ENCODE peak calls at places on chromosome 21, in ten cellular contexts. B is endothelial cell of umbilical vein, O is psoas muscle, E is colonic mucosa, M is lower leg skin, P is epithelial cell of esophagus, L is omental fat pad, C is AG10803, D is fibroblast of lung, V is foreskin keratinocyte. R is an unnamed sample.

GRCh38 chr21:22201142-22201541 is 1202.9 kb downstream of the NCAM2 start:
- DNase-seq in V (peak; percentile 7), D (no peak), L (no peak), B (no peak), C (no peak), P (no peak), E (no peak), O (no peak), M (no peak), R (no peak)

GRCh38 chr21:23811802-23812201 is 1795.5 kb downstream of the MRPL39 start:
- DNase-seq in O (no peak), M (no peak), V (no peak), D (no peak), P (no peak), E (no peak), C (no peak), B (no peak), L (no peak), R (no peak)

GRCh38 chr21:8993284-8993942 is 1528.0 kb upstream of the TPTE start:
- DNase-seq in C (no peak), P (no peak), O (no peak), D (no peak), B (no peak), L (no peak), E (no peak), M (no peak), V (no peak), R (no peak)

GRCh38 chr21:46324390-46325072 is 575 bp downstream of the PCNT start:
- DNase-seq in D (peak; percentile 80), M (peak; percentile 63), B (peak; percentile 76), P (peak; percentile 87), E (peak; percentile 88), O (peak; percentile 86), C (peak; percentile 78), V (peak; percentile 57), L (peak; percentile 58), R (peak; percentile 95)

GRCh38 chr21:20998456-20998789 is 214 bp downstream of the NCAM2 start:
- DNase-seq in V (no peak), M (no peak), D (no peak), P (no peak), C (no peak), O (no peak), E (no peak), L (no peak), B (peak; percentile 28), R (no peak)

GRCh38 chr21:16011719-16012118 is 281.9 kb downstream of the USP25 start:
- DNase-seq in O (no peak), B (no peak), L (no peak), E (no peak), P (no peak), C (no peak), D (no peak), V (no peak), M (no peak), R (no peak)

GRCh38 chr21:42681296-42682206 is 28.1 kb downstream of the PDE9A start:
- DNase-seq in V (no peak), D (no peak), P (no peak), E (no peak), L (no peak), O (peak; percentile 6), C (no peak), B (no peak), M (no peak), R (no peak)

GRCh38 chr21:42310411-42311001 is 4.7 kb downstream of the TFF3 start:
- DNase-seq in C (no peak), O (no peak), L (no peak), P (no peak), M (no peak), D (no peak), E (peak; percentile 70), V (no peak), B (no peak), R (no peak)

GRCh38 chr21:42219606-42220137 is 732 bp downstream of the ABCG1 start:
- DNase-seq in V (no peak), L (no peak), E (no peak), O (peak; percentile 35), B (no peak), C (no peak), P (no peak), M (no peak), D (no peak), R (peak; percentile 67)

GRCh38 chr21:33820371-33820770 is 95.2 kb downstream of the ATP5PO start:
- DNase-seq in P (no peak), C (no peak), M (no peak), D (no peak), E (no peak), L (no peak), O (no peak), V (no peak), B (no peak), R (no peak)

GRCh38 chr21:40383951-40384350 is 463.0 kb downstream of the DSCAM start:
- DNase-seq in P (no peak), C (no peak), B (no peak), L (no peak), M (no peak), D (no peak), V (no peak), O (no peak), E (no peak), R (no peak)

GRCh38 chr21:40660461-40660860 is 186.5 kb downstream of the DSCAM start:
- DNase-seq in C (no peak), D (no peak), B (no peak), E (no peak), P (no peak), V (no peak), M (no peak), O (no peak), L (no peak), R (no peak)

GRCh38 chr21:16587141-16587570 is 857.4 kb downstream of the USP25 start:
- DNase-seq in V (peak; percentile 81), P (peak; percentile 90), D (peak; percentile 77), C (peak; percentile 59), M (peak; percentile 69), O (peak; percentile 65), L (no peak), B (peak; percentile 85), E (peak; percentile 59), R (no peak)

DNA sequence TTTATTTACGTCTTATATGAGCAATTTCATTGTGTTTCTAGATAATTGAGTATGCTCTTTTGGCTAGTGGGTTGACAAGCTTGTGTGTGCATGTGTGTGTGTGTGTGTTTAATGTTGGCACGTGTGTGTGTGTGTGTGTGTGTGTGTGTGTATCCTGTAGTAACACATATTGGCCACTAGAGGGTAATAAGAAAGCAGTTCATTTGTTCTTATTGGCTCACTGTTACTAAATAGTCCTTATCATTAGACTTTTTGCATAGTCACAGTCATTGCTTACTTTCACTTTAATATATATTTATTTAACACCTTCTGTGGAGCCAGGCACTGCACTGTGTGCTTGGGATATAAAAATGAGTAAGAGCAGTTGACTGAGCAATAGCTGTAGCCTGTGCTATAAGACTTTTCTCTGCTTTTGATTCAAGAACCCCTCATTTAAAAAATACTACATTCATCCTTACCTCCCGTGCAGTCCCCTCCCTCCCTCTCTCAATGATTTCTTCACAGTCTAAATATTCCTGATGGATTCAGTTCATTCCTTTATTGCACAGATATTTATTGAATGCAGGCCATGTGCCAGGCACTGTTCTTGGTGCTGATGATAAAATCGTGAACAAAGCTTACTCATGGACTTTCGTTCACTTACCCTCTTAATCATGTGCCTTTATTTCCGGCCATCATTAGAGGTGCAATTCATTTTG is 96.7 kb downstream of the DYRK1A start:
- DNase-seq in D (peak; percentile 85), E (no peak), C (peak; percentile 74), P (peak; percentile 59), O (no peak), B (peak; percentile 71), V (peak; percentile 63), M (no peak), L (no peak), R (no peak)
- TF ChIP-seq CTCF in D (peak; percentile 66), E (peak; percentile 28), C (peak; percentile 73), P (peak; percentile 73), O (peak; percentile 52), B (peak; percentile 44), V (peak; percentile 71), M (no peak), L (peak; percentile 26), R (peak; percentile 85)

GRCh38 chr21:31918250-31918775 is 45.5 kb downstream of the HUNK start:
- DNase-seq in V (no peak), C (no peak), B (no peak), M (no peak), E (no peak), L (no peak), O (no peak), D (no peak), P (no peak), R (no peak)
- TF ChIP-seq CTCF in V (no peak), C (peak; percentile 7), B (no peak), M (no peak), E (no peak), L (no peak), O (no peak), D (no peak), P (no peak), R (peak; percentile 12)

GRCh38 chr21:31923756-31924155 is 50.9 kb downstream of the HUNK start:
- DNase-seq in P (no peak), O (no peak), M (no peak), D (no peak), E (no peak), L (no peak), B (no peak), C (no peak), V (no peak), R (no peak)

GRCh38 chr21:31924548-31924947 is 51.7 kb downstream of the HUNK start:
- DNase-seq in C (no peak), L (no peak), M (no peak), D (no peak), B (no peak), P (no peak), E (no peak), O (no peak), V (no peak), R (no peak)

GRCh38 chr21:31929548-31929947 is 56.7 kb downstream of the HUNK start:
- DNase-seq in P (no peak), D (no peak), O (no peak), B (no peak), C (no peak), M (no peak), L (no peak), E (no peak), V (no peak), R (no peak)

GRCh38 chr21:31927872-31928476 is 55.2 kb downstream of the HUNK start:
- DNase-seq in V (peak; percentile 22), L (no peak), O (no peak), M (no peak), D (no peak), C (no peak), P (no peak), E (no peak), B (no peak), R (no peak)

DNA sequence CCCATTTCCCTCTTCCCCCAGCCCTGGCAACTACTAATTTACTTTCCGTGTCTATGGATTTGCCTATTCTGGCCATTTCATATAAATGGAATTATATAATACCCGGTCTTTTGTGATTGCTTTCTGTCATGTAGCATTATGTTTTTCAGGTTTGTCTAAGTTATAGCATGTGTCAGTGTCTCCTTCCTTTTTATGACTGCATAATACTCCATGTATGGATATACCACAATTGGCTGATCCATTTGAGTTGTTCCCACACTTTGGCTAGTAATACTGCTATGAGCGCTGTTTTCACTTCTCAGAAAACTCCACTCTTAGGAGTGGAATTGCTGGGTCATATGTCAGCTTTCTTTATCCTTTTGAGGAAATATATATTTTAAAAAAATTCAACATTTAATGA is 53.7 kb downstream of the HUNK start:
- DNase-seq in P (no peak), L (no peak), E (no peak), C (no peak), V (no peak), B (no peak), D (no peak), O (no peak), M (no peak), R (no peak)
- TF ChIP-seq CTCF in P (no peak), L (no peak), E (no peak), C (no peak), V (no peak), B (no peak), D (no peak), O (no peak), M (no peak), R (no peak)

GRCh38 chr21:28263974-28264373 is 728.7 kb downstream of the LTN1 start:
- DNase-seq in B (no peak), O (no peak), M (no peak), E (no peak), L (no peak), C (no peak), P (no peak), V (no peak), D (no peak), R (no peak)
- TF ChIP-seq CTCF in B (no peak), O (no peak), M (no peak), E (no peak), L (no peak), C (no peak), P (no peak), V (no peak), D (no peak), R (no peak)

R was measured in glutamatergic neuron.